ENCODE peak calls at places on chromosome 6, in ten cellular contexts. One of them, this sample, is unnamed.

GRCh38 chr6:105759946-105760345 is 326.2 kb upstream of the PRDM1 start:
- DNase-seq in Panc1: no peak
- DNase-seq in GM13976: no peak
- DNase-seq in globus pallidus: no peak
- DNase-seq in psoas muscle: no peak
- DNase-seq in upper lobe of right lung: no peak
- DNase-seq in glutamatergic neuron: no peak
- DNase-seq in HFFc6: peak; percentile 67
- DNase-seq in NCI-H510A treated with DMSO at 0.1 percent for 48 hours: peak; percentile 10
- DNase-seq in NT2/D1: no peak
- DNase-seq in this sample: peak; percentile 43

GRCh38 chr6:104640141-104640700 is 219.5 kb downstream of the HACE1 start:
- DNase-seq in Panc1: no peak
- DNase-seq in GM13976: no peak
- DNase-seq in globus pallidus: no peak
- DNase-seq in psoas muscle: no peak
- DNase-seq in upper lobe of right lung: no peak
- DNase-seq in glutamatergic neuron: no peak
- DNase-seq in HFFc6: no peak
- DNase-seq in NCI-H510A treated with DMSO at 0.1 percent for 48 hours: no peak
- DNase-seq in NT2/D1: no peak
- DNase-seq in this sample: no peak

GRCh38 chr6:33017024-33017423 is 7.6 kb upstream of the HLA-DOA start:
- DNase-seq in Panc1: no peak
- DNase-seq in GM13976: no peak
- DNase-seq in globus pallidus: no peak
- DNase-seq in psoas muscle: no peak
- DNase-seq in upper lobe of right lung: no peak
- DNase-seq in glutamatergic neuron: no peak
- DNase-seq in HFFc6: no peak
- DNase-seq in NCI-H510A treated with DMSO at 0.1 percent for 48 hours: no peak
- DNase-seq in NT2/D1: no peak
- DNase-seq in this sample: no peak

GRCh38 chr6:10276106-10276505 is 138.8 kb downstream of the TFAP2A start:
- DNase-seq in Panc1: no peak
- DNase-seq in GM13976: no peak
- DNase-seq in globus pallidus: no peak
- DNase-seq in psoas muscle: no peak
- DNase-seq in upper lobe of right lung: no peak
- DNase-seq in glutamatergic neuron: no peak
- DNase-seq in HFFc6: peak; percentile 69
- DNase-seq in NCI-H510A treated with DMSO at 0.1 percent for 48 hours: no peak
- DNase-seq in NT2/D1: no peak
- DNase-seq in this sample: peak; percentile 92

GRCh38 chr6:70847685-70848084 is 109.2 kb downstream of the B3GAT2 start:
- DNase-seq in Panc1: no peak
- DNase-seq in GM13976: no peak
- DNase-seq in globus pallidus: no peak
- DNase-seq in psoas muscle: no peak
- DNase-seq in upper lobe of right lung: no peak
- DNase-seq in glutamatergic neuron: no peak
- DNase-seq in HFFc6: no peak
- DNase-seq in NCI-H510A treated with DMSO at 0.1 percent for 48 hours: no peak
- DNase-seq in NT2/D1: no peak
- DNase-seq in this sample: no peak

GRCh38 chr6:34484899-34485298 is 19.0 kb downstream of the PACSIN1 start:
- DNase-seq in Panc1: no peak
- DNase-seq in GM13976: peak; percentile 59
- DNase-seq in globus pallidus: no peak
- DNase-seq in psoas muscle: no peak
- DNase-seq in upper lobe of right lung: peak; percentile 28
- DNase-seq in glutamatergic neuron: no peak
- DNase-seq in HFFc6: no peak
- DNase-seq in NCI-H510A treated with DMSO at 0.1 percent for 48 hours: peak; percentile 70
- DNase-seq in NT2/D1: no peak
- DNase-seq in this sample: peak; percentile 59

GRCh38 chr6:76416821-76417605 is 344.6 kb upstream of the IMPG1 start:
- DNase-seq in Panc1: no peak
- DNase-seq in GM13976: no peak
- DNase-seq in globus pallidus: no peak
- DNase-seq in psoas muscle: no peak
- DNase-seq in upper lobe of right lung: no peak
- DNase-seq in glutamatergic neuron: no peak
- DNase-seq in HFFc6: no peak
- DNase-seq in NCI-H510A treated with DMSO at 0.1 percent for 48 hours: no peak
- DNase-seq in NT2/D1: no peak
- DNase-seq in this sample: no peak

GRCh38 chr6:80132942-80133517 is 26.6 kb downstream of the BCKDHB start:
- DNase-seq in Panc1: no peak
- DNase-seq in GM13976: no peak
- DNase-seq in globus pallidus: peak; percentile 46
- DNase-seq in psoas muscle: peak; percentile 18
- DNase-seq in upper lobe of right lung: no peak
- DNase-seq in glutamatergic neuron: peak; percentile 60
- DNase-seq in HFFc6: peak; percentile 48
- DNase-seq in NCI-H510A treated with DMSO at 0.1 percent for 48 hours: peak; percentile 71
- DNase-seq in NT2/D1: peak; percentile 40
- DNase-seq in this sample: peak; percentile 41

GRCh38 chr6:169328112-169328801 is 74.6 kb upstream of the THBS2 start:
- DNase-seq in Panc1: no peak
- DNase-seq in GM13976: no peak
- DNase-seq in globus pallidus: no peak
- DNase-seq in psoas muscle: peak; percentile 32
- DNase-seq in upper lobe of right lung: no peak
- DNase-seq in glutamatergic neuron: no peak
- DNase-seq in HFFc6: peak; percentile 9
- DNase-seq in NCI-H510A treated with DMSO at 0.1 percent for 48 hours: no peak
- DNase-seq in NT2/D1: no peak
- DNase-seq in this sample: peak; percentile 75

GRCh38 chr6:139497344-139497961 is 123.0 kb upstream of the CITED2 start:
- DNase-seq in Panc1: no peak
- DNase-seq in GM13976: no peak
- DNase-seq in globus pallidus: no peak
- DNase-seq in psoas muscle: no peak
- DNase-seq in upper lobe of right lung: no peak
- DNase-seq in glutamatergic neuron: no peak
- DNase-seq in HFFc6: no peak
- DNase-seq in NCI-H510A treated with DMSO at 0.1 percent for 48 hours: no peak
- DNase-seq in NT2/D1: no peak
- DNase-seq in this sample: no peak

GRCh38 chr6:112163295-112164257 is 76.2 kb downstream of the FAM229B start:
- DNase-seq in Panc1: peak; percentile 38
- DNase-seq in GM13976: peak; percentile 72
- DNase-seq in globus pallidus: peak; percentile 47
- DNase-seq in psoas muscle: peak; percentile 56
- DNase-seq in upper lobe of right lung: peak; percentile 80
- DNase-seq in glutamatergic neuron: peak; percentile 89
- DNase-seq in HFFc6: peak; percentile 42
- DNase-seq in NCI-H510A treated with DMSO at 0.1 percent for 48 hours: no peak
- DNase-seq in NT2/D1: peak; percentile 42
- DNase-seq in this sample: peak; percentile 24

GRCh38 chr6:157218371-157219198 is 104.7 kb downstream of the TMEM242 start:
- DNase-seq in Panc1: no peak
- DNase-seq in GM13976: no peak
- DNase-seq in globus pallidus: no peak
- DNase-seq in psoas muscle: no peak
- DNase-seq in upper lobe of right lung: peak; percentile 48
- DNase-seq in glutamatergic neuron: no peak
- DNase-seq in HFFc6: no peak
- DNase-seq in NCI-H510A treated with DMSO at 0.1 percent for 48 hours: no peak
- DNase-seq in NT2/D1: no peak
- DNase-seq in this sample: no peak

GRCh38 chr6:108518714-108519576 is 41.8 kb upstream of the FOXO3 start:
- DNase-seq in Panc1: peak; percentile 22
- DNase-seq in GM13976: no peak
- DNase-seq in globus pallidus: no peak
- DNase-seq in psoas muscle: no peak
- DNase-seq in upper lobe of right lung: no peak
- DNase-seq in glutamatergic neuron: peak; percentile 27
- DNase-seq in HFFc6: peak; percentile 27
- DNase-seq in NCI-H510A treated with DMSO at 0.1 percent for 48 hours: no peak
- DNase-seq in NT2/D1: no peak
- DNase-seq in this sample: peak; percentile 46

GRCh38 chr6:166411721-166412151 is 29.0 kb upstream of the MPC1 start:
- DNase-seq in Panc1: no peak
- DNase-seq in GM13976: no peak
- DNase-seq in globus pallidus: no peak
- DNase-seq in psoas muscle: no peak
- DNase-seq in upper lobe of right lung: no peak
- DNase-seq in glutamatergic neuron: no peak
- DNase-seq in HFFc6: no peak
- DNase-seq in NCI-H510A treated with DMSO at 0.1 percent for 48 hours: no peak
- DNase-seq in NT2/D1: no peak
- DNase-seq in this sample: no peak

GRCh38 chr6:44255848-44256247 is 1.5 kb downstream of the SLC35B2 start:
- DNase-seq in Panc1: no peak
- DNase-seq in GM13976: no peak
- DNase-seq in globus pallidus: no peak
- DNase-seq in psoas muscle: no peak
- DNase-seq in upper lobe of right lung: no peak
- DNase-seq in glutamatergic neuron: no peak
- DNase-seq in HFFc6: no peak
- DNase-seq in NCI-H510A treated with DMSO at 0.1 percent for 48 hours: no peak
- DNase-seq in NT2/D1: no peak
- DNase-seq in this sample: no peak

GRCh38 chr6:72674842-72675241 is 53.0 kb downstream of the KCNQ5 start:
- DNase-seq in Panc1: no peak
- DNase-seq in GM13976: no peak
- DNase-seq in globus pallidus: no peak
- DNase-seq in psoas muscle: no peak
- DNase-seq in upper lobe of right lung: no peak
- DNase-seq in glutamatergic neuron: no peak
- DNase-seq in HFFc6: no peak
- DNase-seq in NCI-H510A treated with DMSO at 0.1 percent for 48 hours: no peak
- DNase-seq in NT2/D1: no peak
- DNase-seq in this sample: no peak

GRCh38 chr6:32818867-32819266 is 2.1 kb upstream of the HLA-DOB start:
- DNase-seq in Panc1: no peak
- DNase-seq in GM13976: no peak
- DNase-seq in globus pallidus: no peak
- DNase-seq in psoas muscle: no peak
- DNase-seq in upper lobe of right lung: no peak
- DNase-seq in glutamatergic neuron: no peak
- DNase-seq in HFFc6: no peak
- DNase-seq in NCI-H510A treated with DMSO at 0.1 percent for 48 hours: no peak
- DNase-seq in NT2/D1: no peak
- DNase-seq in this sample: no peak

GRCh38 chr6:142373268-142374089 is 71.7 kb downstream of the ADGRG6 start:
- DNase-seq in Panc1: no peak
- DNase-seq in GM13976: no peak
- DNase-seq in globus pallidus: no peak
- DNase-seq in psoas muscle: no peak
- DNase-seq in upper lobe of right lung: no peak
- DNase-seq in glutamatergic neuron: no peak
- DNase-seq in HFFc6: peak; percentile 69
- DNase-seq in NCI-H510A treated with DMSO at 0.1 percent for 48 hours: no peak
- DNase-seq in NT2/D1: no peak
- DNase-seq in this sample: peak; percentile 79

GRCh38 chr6:45714795-45715507 is 300.7 kb downstream of the CLIC5 start:
- DNase-seq in Panc1: peak; percentile 82
- DNase-seq in GM13976: peak; percentile 61
- DNase-seq in globus pallidus: peak; percentile 80
- DNase-seq in psoas muscle: no peak
- DNase-seq in upper lobe of right lung: no peak
- DNase-seq in glutamatergic neuron: peak; percentile 24
- DNase-seq in HFFc6: peak; percentile 74
- DNase-seq in NCI-H510A treated with DMSO at 0.1 percent for 48 hours: peak; percentile 87
- DNase-seq in NT2/D1: peak; percentile 71
- DNase-seq in this sample: peak; percentile 97

GRCh38 chr6:101544286-101544685 is 150.8 kb downstream of the GRIK2 start:
- DNase-seq in Panc1: no peak
- DNase-seq in GM13976: no peak
- DNase-seq in globus pallidus: no peak
- DNase-seq in psoas muscle: no peak
- DNase-seq in upper lobe of right lung: no peak
- DNase-seq in glutamatergic neuron: no peak
- DNase-seq in HFFc6: peak; percentile 49
- DNase-seq in NCI-H510A treated with DMSO at 0.1 percent for 48 hours: no peak
- DNase-seq in NT2/D1: no peak
- DNase-seq in this sample: peak; percentile 38

GRCh38 chr6:30311101-30311500 is 15.6 kb upstream of the TRIM39 start:
- DNase-seq in Panc1: no peak
- DNase-seq in GM13976: no peak
- DNase-seq in globus pallidus: no peak
- DNase-seq in psoas muscle: no peak
- DNase-seq in upper lobe of right lung: no peak
- DNase-seq in glutamatergic neuron: no peak
- DNase-seq in HFFc6: no peak
- DNase-seq in NCI-H510A treated with DMSO at 0.1 percent for 48 hours: no peak
- DNase-seq in NT2/D1: no peak
- DNase-seq in this sample: no peak

GRCh38 chr6:144346719-144347446 is 61.7 kb downstream of the UTRN start:
- DNase-seq in Panc1: no peak
- DNase-seq in GM13976: no peak
- DNase-seq in globus pallidus: no peak
- DNase-seq in psoas muscle: no peak
- DNase-seq in upper lobe of right lung: no peak
- DNase-seq in glutamatergic neuron: no peak
- DNase-seq in HFFc6: peak; percentile 57
- DNase-seq in NCI-H510A treated with DMSO at 0.1 percent for 48 hours: no peak
- DNase-seq in NT2/D1: no peak
- DNase-seq in this sample: peak; percentile 92

This sample was measured in M059J.